ENCODE peak calls at places on chromosomes 11 and 22, in eight cellular contexts. L is sigmoid colon, F is spleen, Z is endothelial cell of umbilical vein, X is HCT116, G is esophagus muscularis mucosa, R is stomach, I is suprapubic skin. U is an unnamed sample.

GRCh38 chr11:64245401-64245796 is 1.3 kb downstream of the PPP1R14B start:
- DNase-seq in L (peak), F (peak), Z (no peak), X (no peak), G (no peak), R (peak), I (no peak), U (no peak)

GRCh38 chr11:35404397-35404775 is 15.0 kb downstream of the SLC1A2 start:
- DNase-seq in L (no peak), F (no peak), Z (peak), X (no peak), G (no peak), R (peak), I (no peak), U (no peak)

GRCh38 chr11:115502636-115503082 is 1.6 kb downstream of the CADM1 start:
- DNase-seq in L (no peak), F (no peak), Z (no peak), X (no peak), G (no peak), R (no peak), I (no peak), U (no peak)

GRCh38 chr22:18059991-18060390 is 17.8 kb upstream of the PEX26 start:
- DNase-seq in L (no peak), F (no peak), Z (no peak), X (no peak), G (no peak), R (no peak), I (no peak), U (no peak)

GRCh38 chr11:96393753-96394348 is 4.0 kb downstream of the JRKL start:
- DNase-seq in L (no peak), F (no peak), Z (peak), X (peak), G (no peak), R (no peak), I (no peak), U (no peak)

GRCh38 chr11:64489831-64490441 is 101.1 kb upstream of the SLC22A12 start:
- DNase-seq in L (peak), F (peak), Z (peak), X (peak), G (no peak), R (peak), I (no peak), U (peak)

GRCh38 chr11:114308689-114309089 is 12.5 kb downstream of the NNMT start:
- DNase-seq in L (no peak), F (no peak), Z (no peak), X (no peak), G (peak), R (no peak), I (no peak), U (no peak)

GRCh38 chr11:116078101-116078561 is 573.9 kb upstream of the CADM1 start:
- DNase-seq in L (no peak), F (no peak), Z (no peak), X (no peak), G (no peak), R (no peak), I (no peak), U (no peak)

GRCh38 chr22:22154068-22154467 is 90.5 kb upstream of the VPREB1 start:
- DNase-seq in L (no peak), F (no peak), Z (no peak), X (no peak), G (no peak), R (no peak), I (no peak), U (no peak)

GRCh38 chr11:128576555-128576954 is 10.8 kb downstream of the ETS1 start:
- DNase-seq in L (peak), F (no peak), Z (peak), X (no peak), G (no peak), R (no peak), I (no peak), U (no peak)

GRCh38 chr22:38167988-38168407 is 13.6 kb downstream of the PLA2G6 start:
- DNase-seq in L (peak), F (no peak), Z (no peak), X (no peak), G (no peak), R (peak), I (no peak), U (peak)

GRCh38 chr11:64027619-64028397 is 7.9 kb upstream of the FLRT1 start:
- DNase-seq in L (no peak), F (no peak), Z (no peak), X (no peak), G (no peak), R (no peak), I (no peak), U (no peak)

GRCh38 chr11:113262594-113262993 is 51.8 kb upstream of the TTC12 start:
- DNase-seq in L (no peak), F (no peak), Z (no peak), X (no peak), G (no peak), R (no peak), I (no peak), U (no peak)

GRCh38 chr22:38347944-38348750 is 30.9 kb upstream of the CSNK1E start:
- DNase-seq in L (peak), F (peak), Z (no peak), X (no peak), G (peak), R (peak), I (peak), U (no peak)

GRCh38 chr11:75520688-75521087 is 5.1 kb downstream of the GDPD5 start:
- DNase-seq in L (no peak), F (no peak), Z (no peak), X (no peak), G (no peak), R (no peak), I (no peak), U (no peak)

GRCh38 chr11:46120361-46120710 is 918 bp downstream of the PHF21A start:
- DNase-seq in L (peak), F (peak), Z (no peak), X (no peak), G (no peak), R (no peak), I (no peak), U (no peak)

GRCh38 chr11:71568707-71569349 is 3.5 kb downstream of the KRTAP5-10 start:
- DNase-seq in L (peak), F (no peak), Z (no peak), X (no peak), G (no peak), R (no peak), I (no peak), U (no peak)

GRCh38 chr11:118625036-118625690 is 17.7 kb downstream of the PHLDB1 start:
- DNase-seq in L (no peak), F (no peak), Z (no peak), X (no peak), G (no peak), R (peak), I (no peak), U (no peak)

GRCh38 chr22:26753125-26753862 is 95.9 kb downstream of the MIAT start:
- DNase-seq in L (no peak), F (no peak), Z (no peak), X (no peak), G (no peak), R (no peak), I (no peak), U (no peak)

GRCh38 chr11:107218123-107219084 is 200.1 kb upstream of the GUCY1A2 start:
- DNase-seq in L (no peak), F (no peak), Z (no peak), X (no peak), G (no peak), R (no peak), I (no peak), U (no peak)

GRCh38 chr11:12789054-12789453 is 114.8 kb downstream of the TEAD1 start:
- DNase-seq in L (no peak), F (no peak), Z (no peak), X (no peak), G (no peak), R (no peak), I (no peak), U (no peak)

GRCh38 chr22:38327805-38328204 is 10.6 kb upstream of the CSNK1E start:
- DNase-seq in L (no peak), F (no peak), Z (peak), X (no peak), G (no peak), R (no peak), I (no peak), U (no peak)

GRCh38 chr11:19978668-19979518 is 181.4 kb downstream of the DBX1 start:
- DNase-seq in L (peak), F (no peak), Z (peak), X (peak), G (no peak), R (no peak), I (no peak), U (peak)
- TF ChIP-seq POLR2AphosphoS5 in L (no peak), F (no peak), Z (no peak), X (peak), G (no peak), R (peak), I (no peak), U (peak)

GRCh38 chr11:25615076-25615475 is 716.9 kb upstream of the ANO3 start:
- DNase-seq in L (no peak), F (no peak), Z (no peak), X (no peak), G (no peak), R (no peak), I (no peak), U (no peak)

GRCh38 chr11:25615841-25616240 is 716.1 kb upstream of the ANO3 start:
- DNase-seq in L (no peak), F (no peak), Z (no peak), X (no peak), G (no peak), R (no peak), I (no peak), U (no peak)

GRCh38 chr11:25612806-25613205 is 719.1 kb upstream of the ANO3 start:
- DNase-seq in L (no peak), F (no peak), Z (no peak), X (no peak), G (no peak), R (no peak), I (no peak), U (no peak)

GRCh38 chr11:25613899-25614298 is 718.0 kb upstream of the ANO3 start:
- DNase-seq in L (no peak), F (no peak), Z (no peak), X (no peak), G (no peak), R (no peak), I (no peak), U (no peak)
- TF ChIP-seq POLR2A in L (no peak), F (no peak), Z (no peak), X (no peak), G (no peak), R (no peak), I (no peak), U (no peak)

GRCh38 chr11:5580577-5580976 is at the start of gene OR52B6:
- DNase-seq in L (no peak), F (no peak), Z (no peak), X (no peak), G (no peak), R (no peak), I (no peak), U (no peak)
- H3K27ac ChIP-seq in L (no peak), F (no peak), Z (no peak), X (no peak), G (no peak), R (no peak), I (no peak), U (no peak)

DNA sequence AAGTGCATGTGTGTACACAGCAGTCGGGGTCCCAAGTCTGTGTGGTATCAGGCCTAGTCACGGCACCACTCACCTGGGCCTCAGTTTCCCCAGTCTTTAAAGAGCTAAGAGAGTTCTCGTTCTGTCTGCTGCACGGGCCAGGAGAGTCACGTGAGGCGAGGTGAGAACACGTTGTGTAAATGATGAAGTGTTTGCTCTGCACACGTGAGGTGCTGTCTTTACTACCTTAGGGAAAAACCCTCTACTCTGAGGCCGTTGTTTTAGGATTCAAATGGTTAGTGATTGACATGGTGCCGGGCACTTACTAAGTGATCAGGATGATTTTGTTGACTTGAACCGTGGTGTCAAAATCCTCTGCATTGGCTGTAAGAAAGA is 86.5 kb upstream of the PPARA start:
- DNase-seq in L (peak), F (peak), Z (no peak), X (no peak), G (no peak), R (peak), I (peak), U (peak)
- TF ChIP-seq POLR2AphosphoS5 in L (no peak), F (no peak), Z (no peak), X (no peak), G (no peak), R (no peak), I (no peak), U (peak)

GRCh38 chr11:312092-312816 is 1.6 kb upstream of the IFITM1 start:
- DNase-seq in L (no peak), F (peak), Z (no peak), X (no peak), G (no peak), R (no peak), I (no peak), U (no peak)

GRCh38 chr11:315051-315481 is 1.2 kb downstream of the IFITM1 start:
- DNase-seq in L (no peak), F (peak), Z (no peak), X (no peak), G (no peak), R (no peak), I (no peak), U (no peak)

GRCh38 chr11:315516-315994 is 1.7 kb downstream of the IFITM1 start:
- DNase-seq in L (peak), F (peak), Z (no peak), X (no peak), G (no peak), R (no peak), I (no peak), U (no peak)

GRCh38 chr11:313787-314547 is at the start of gene IFITM1:
- DNase-seq in L (no peak), F (peak), Z (peak), X (no peak), G (no peak), R (no peak), I (no peak), U (peak)

DNA sequence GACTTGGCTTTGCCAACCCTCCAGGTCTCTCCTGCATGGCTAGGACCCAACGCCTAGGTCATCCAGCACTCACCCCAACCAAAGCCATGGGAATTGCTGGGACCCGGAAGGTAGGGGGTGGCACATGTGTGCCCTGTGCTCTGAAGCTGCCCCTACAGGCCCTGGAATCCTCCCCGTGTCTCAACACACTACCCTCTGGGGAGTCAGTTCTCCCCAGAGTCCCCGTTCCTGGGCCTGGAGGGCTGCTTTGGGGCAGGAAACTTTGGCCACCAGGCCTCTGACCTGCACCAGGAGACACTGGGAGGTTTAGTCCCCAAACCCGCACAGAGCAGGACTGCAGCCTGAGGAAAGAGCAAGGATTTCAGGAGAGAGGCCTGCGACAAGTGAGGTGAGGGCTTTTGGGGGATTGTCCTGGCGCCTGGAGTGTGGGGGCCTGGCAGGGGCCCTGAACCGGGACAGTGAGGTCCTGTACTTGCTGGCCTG is 495 bp upstream of the IFITM1 start:
- DNase-seq in L (no peak), F (peak), Z (no peak), X (no peak), G (no peak), R (no peak), I (no peak), U (no peak)
- TF ChIP-seq POLR2A in L (no peak), F (no peak), Z (no peak), X (no peak), G (no peak), R (no peak), I (no peak), U (no peak)

GRCh38 chr11:6609502-6610015 is 2.5 kb downstream of the TAF10 start:
- DNase-seq in L (peak), F (no peak), Z (no peak), X (no peak), G (no peak), R (no peak), I (no peak), U (no peak)

GRCh38 chr11:6608726-6609501 is 3.1 kb downstream of the TAF10 start:
- DNase-seq in L (peak), F (no peak), Z (no peak), X (no peak), G (peak), R (no peak), I (no peak), U (no peak)

GRCh38 chr11:6607190-6607635 is 3.6 kb downstream of the ILK start:
- DNase-seq in L (no peak), F (no peak), Z (no peak), X (no peak), G (peak), R (no peak), I (no peak), U (no peak)

GRCh38 chr11:6606471-6607189 is 3.1 kb downstream of the ILK start:
- DNase-seq in L (peak), F (peak), Z (peak), X (peak), G (peak), R (peak), I (peak), U (peak)

DNA sequence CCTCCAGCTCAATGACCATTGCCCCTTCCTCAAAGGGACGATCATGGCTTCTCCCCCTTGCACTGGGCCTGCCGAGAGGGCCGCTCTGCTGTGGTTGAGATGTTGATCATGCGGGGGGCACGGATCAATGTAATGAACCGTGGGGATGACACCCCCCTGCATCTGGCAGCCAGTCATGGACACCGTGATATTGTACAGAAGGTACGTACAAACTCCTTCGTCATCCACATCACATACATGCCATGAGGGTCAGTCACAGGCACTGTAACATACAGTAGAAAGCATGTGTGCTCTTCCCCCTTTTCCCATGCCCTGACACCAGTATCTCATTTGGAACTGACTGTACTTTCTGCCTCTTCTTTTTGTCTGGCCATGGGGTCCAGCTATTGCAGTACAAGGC is 4.0 kb downstream of the TAF10 start:
- DNase-seq in L (peak), F (peak), Z (no peak), X (no peak), G (no peak), R (no peak), I (no peak), U (no peak)
- H3K27ac ChIP-seq in L (peak), F (peak), Z (peak), X (peak), G (peak), R (peak), I (peak), U (peak)

DNA sequence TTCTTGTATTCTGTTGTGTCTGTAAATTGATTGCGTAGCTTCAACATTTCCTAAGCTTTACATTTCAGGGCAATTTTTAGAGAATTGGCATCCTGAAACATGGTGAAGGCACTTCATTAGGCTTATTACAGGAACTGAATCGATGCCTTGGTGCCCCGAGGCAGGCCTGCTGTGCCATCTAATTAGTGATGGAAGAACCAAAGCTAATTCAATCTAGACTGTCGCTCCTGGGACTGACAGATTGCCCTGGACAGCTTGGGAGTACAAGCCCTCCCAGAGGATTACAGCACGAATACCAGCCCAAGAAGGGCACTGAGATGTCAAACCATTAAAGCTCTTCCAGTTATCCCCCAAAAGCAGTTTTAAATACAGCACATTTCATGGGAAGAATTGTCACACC is 243.2 kb upstream of the ZC3H12C start:
- DNase-seq in L (no peak), F (no peak), Z (no peak), X (no peak), G (no peak), R (no peak), I (no peak), U (no peak)
- TF ChIP-seq POLR2AphosphoS5 in L (no peak), F (no peak), Z (no peak), X (no peak), G (no peak), R (no peak), I (no peak), U (no peak)

DNA sequence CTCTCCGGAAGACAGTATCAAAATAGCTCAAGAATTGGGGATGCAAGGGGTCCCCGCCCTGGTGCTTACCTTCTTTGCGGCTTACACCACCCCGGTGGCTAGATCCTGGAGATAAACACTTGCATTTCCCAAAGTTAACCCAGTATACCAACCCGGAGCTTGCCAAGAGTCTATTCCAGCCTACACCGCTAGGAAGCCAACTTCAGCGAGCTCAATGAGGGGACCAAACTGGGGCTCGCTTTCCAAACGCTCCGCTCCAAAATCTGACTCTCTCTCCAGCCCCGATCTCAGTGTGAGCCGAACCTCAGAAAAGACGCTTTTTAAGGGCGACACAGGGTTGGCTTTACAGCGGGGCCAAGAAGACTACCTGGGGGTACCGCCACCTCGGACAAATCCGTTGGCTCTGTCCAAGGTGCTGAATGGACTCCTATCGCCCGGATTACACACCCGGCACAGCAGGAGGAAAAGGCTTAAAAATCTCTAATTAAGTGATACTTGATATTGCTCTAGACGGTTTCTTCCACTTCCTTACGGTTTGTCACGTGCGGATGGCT is 20.1 kb upstream of the BDNF start:
- DNase-seq in L (no peak), F (no peak), Z (peak), X (no peak), G (no peak), R (no peak), I (no peak), U (no peak)
- TF ChIP-seq POLR2A in L (no peak), F (no peak), Z (no peak), X (no peak), G (no peak), R (no peak), I (no peak), U (no peak)